ENCODE peak calls at places on chromosomes 3 and 15, in four cellular contexts. P is prostate gland, B is mucosa of descending colon, D is chondrocyte. M is an unnamed sample.

GRCh38 chr15:81184188-81184587 is 12.5 kb upstream of the IL16 start:
- DNase-seq in P (no peak), B (no peak), D (no peak), M (no peak)

GRCh38 chr3:87145553-87145952 is 81.6 kb upstream of the CHMP2B start:
- DNase-seq in P (no peak), B (no peak), D (no peak), M (no peak)

GRCh38 chr3:136336329-136337100 is 86.4 kb downstream of the PCCB start:
- DNase-seq in P (no peak), B (no peak), D (no peak), M (no peak)

GRCh38 chr3:176514297-176514696 is 683.0 kb downstream of the TBL1XR1 start:
- DNase-seq in P (peak), B (no peak), D (no peak), M (peak)

GRCh38 chr15:39486546-39487081 is 94.3 kb upstream of the THBS1 start:
- DNase-seq in P (no peak), B (no peak), D (no peak), M (no peak)

GRCh38 chr3:11211531-11212300 is 57.4 kb downstream of the HRH1 start:
- DNase-seq in P (no peak), B (no peak), D (no peak), M (no peak)

GRCh38 chr15:101497484-101498034 is 8.1 kb upstream of the PCSK6 start:
- DNase-seq in P (no peak), B (peak), D (no peak), M (no peak)

GRCh38 chr3:124276863-124277515 is 285.1 kb upstream of the ROPN1 start:
- DNase-seq in P (no peak), B (no peak), D (no peak), M (no peak)

GRCh38 chr15:50166216-50166615 is 15.8 kb upstream of the SLC27A2 start:
- DNase-seq in P (no peak), B (no peak), D (no peak), M (no peak)

GRCh38 chr3:110928016-110928662 is 143.5 kb upstream of the NECTIN3 start:
- DNase-seq in P (no peak), B (no peak), D (no peak), M (peak)

GRCh38 chr3:159852821-159853505 is 135.7 kb upstream of the IL12A start:
- DNase-seq in P (no peak), B (no peak), D (no peak), M (no peak)

GRCh38 chr3:195876297-195877031 is 31.9 kb downstream of the TNK2 start:
- DNase-seq in P (no peak), B (peak), D (no peak), M (no peak)

GRCh38 chr15:84981711-84982300 is at the start of gene PDE8A:
- DNase-seq in P (peak), B (no peak), D (no peak), M (no peak)

GRCh38 chr3:98602078-98602678 is 8.8 kb upstream of the CPOX start:
- DNase-seq in P (peak), B (no peak), D (no peak), M (peak)

GRCh38 chr3:71926690-71927089 is 141.7 kb upstream of the PROK2 start:
- DNase-seq in P (no peak), B (no peak), D (no peak), M (no peak)

GRCh38 chr3:104556372-104557078 is 810.2 kb upstream of the ALCAM start:
- DNase-seq in P (no peak), B (no peak), D (peak), M (no peak)

GRCh38 chr3:57130426-57131209 is 34.5 kb downstream of the IL17RD start:
- DNase-seq in P (no peak), B (no peak), D (no peak), M (no peak)

GRCh38 chr15:89104172-89104564 is 15.9 kb downstream of the ABHD2 start:
- DNase-seq in P (no peak), B (no peak), D (no peak), M (no peak)

GRCh38 chr15:78726870-78727551 is 84.3 kb downstream of the ADAMTS7 start:
- DNase-seq in P (no peak), B (peak), D (no peak), M (no peak)

GRCh38 chr3:23272820-23273219 is 69.7 kb downstream of the UBE2E2 start:
- DNase-seq in P (no peak), B (no peak), D (no peak), M (no peak)

GRCh38 chr3:141710888-141711616 is 27.0 kb upstream of the RNF7 start:
- DNase-seq in P (no peak), B (no peak), D (no peak), M (no peak)

GRCh38 chr3:13553686-13554085 is 4.8 kb downstream of the FBLN2 start:
- DNase-seq in P (no peak), B (no peak), D (no peak), M (no peak)

GRCh38 chr3:131217296-131217741 is 164.3 kb upstream of the NUDT16 start:
- DNase-seq in P (no peak), B (no peak), D (no peak), M (no peak)

GRCh38 chr15:77187751-77188464 is 117.0 kb upstream of the TSPAN3 start:
- DNase-seq in P (no peak), B (no peak), D (no peak), M (no peak)

GRCh38 chr3:95333826-95334225 is 1271.0 kb downstream of the NSUN3 start:
- DNase-seq in P (no peak), B (no peak), D (no peak), M (no peak)

GRCh38 chr3:47016934-47017435 is 37.5 kb downstream of the NBEAL2 start:
- DNase-seq in P (no peak), B (no peak), D (no peak), M (no peak)

GRCh38 chr3:102599819-102600576 is 165.2 kb downstream of the ZPLD1 start:
- DNase-seq in P (peak), B (no peak), D (no peak), M (peak)

M was measured in LNCaP clone FGC.